ENCODE peak calls at places on chromosomes 5 and 9, in five cellular contexts. I is HTR-8/SVneo, H is anterior cingulate cortex, O is glutamatergic neuron, S is A549. C is an unnamed sample.

GRCh38 chr5:144634138-144634537 is 463.5 kb downstream of the KCTD16 start:
- DNase-seq in I (no peak), H (no peak), O (no peak), S (no peak), C (no peak)

GRCh38 chr9:19441730-19442129 is 32.9 kb downstream of the ACER2 start:
- DNase-seq in I (no peak), H (no peak), O (no peak), S (no peak), C (no peak)

GRCh38 chr5:61919920-61920319 is 386.1 kb upstream of the KIF2A start:
- DNase-seq in I (no peak), H (no peak), O (no peak), S (no peak), C (no peak)

GRCh38 chr9:105187781-105188180 is 56.7 kb upstream of the SLC44A1 start:
- DNase-seq in I (no peak), H (no peak), O (no peak), S (peak), C (no peak)

GRCh38 chr9:78811562-78812276 is 514.8 kb downstream of the PSAT1 start:
- DNase-seq in I (no peak), H (no peak), O (no peak), S (no peak), C (no peak)

GRCh38 chr5:40486437-40487270 is 193.1 kb upstream of the PTGER4 start:
- DNase-seq in I (no peak), H (no peak), O (no peak), S (no peak), C (peak)

GRCh38 chr5:66307647-66308257 is 163.7 kb downstream of the SREK1 start:
- DNase-seq in I (peak), H (no peak), O (no peak), S (peak), C (peak)

GRCh38 chr9:14529629-14530028 is 163.6 kb downstream of the ZDHHC21 start:
- DNase-seq in I (no peak), H (no peak), O (no peak), S (no peak), C (no peak)

GRCh38 chr5:5667136-5667554 is 244.7 kb downstream of the ICE1 start:
- DNase-seq in I (no peak), H (no peak), O (peak), S (no peak), C (no peak)

GRCh38 chr5:66981705-66982387 is 214.8 kb downstream of the CD180 start:
- DNase-seq in I (no peak), H (no peak), O (no peak), S (no peak), C (peak)

GRCh38 chr5:142944140-142944539 is 174.0 kb downstream of the ARHGAP26 start:
- DNase-seq in I (no peak), H (no peak), O (no peak), S (no peak), C (no peak)

GRCh38 chr5:68299105-68299504 is 83.5 kb downstream of the PIK3R1 start:
- DNase-seq in I (no peak), H (no peak), O (no peak), S (no peak), C (no peak)

GRCh38 chr9:133629221-133630110 is 6.7 kb upstream of the DBH start:
- DNase-seq in I (no peak), H (no peak), O (no peak), S (no peak), C (no peak)

GRCh38 chr5:132069561-132069960 is 4.0 kb upstream of the CSF2 start:
- DNase-seq in I (no peak), H (peak), O (no peak), S (no peak), C (no peak)

GRCh38 chr5:68369436-68370125 is 154.0 kb downstream of the PIK3R1 start:
- DNase-seq in I (no peak), H (no peak), O (no peak), S (no peak), C (no peak)

GRCh38 chr9:133115604-133116345 is 5.3 kb downstream of the RALGDS start:
- DNase-seq in I (no peak), H (no peak), O (no peak), S (no peak), C (no peak)

GRCh38 chr9:72656021-72656420 is 134.6 kb downstream of the TMC1 start:
- DNase-seq in I (no peak), H (no peak), O (no peak), S (no peak), C (no peak)